ENCODE peak calls at places on chromosomes 13 and 19, in five cellular contexts. F is naive thymus-derived CD4-positive, alpha-beta T cell; D is Peyer's patch; Y is cardiac muscle cell; C is heart left ventricle. E is an unnamed sample.

GRCh38 chr19:5571777-5572176 is 4.0 kb upstream of the TINCR start:
- DNase-seq in C (no peak), F (no peak), Y (no peak), D (no peak), E (no peak)

GRCh38 chr19:34808566-34808965 is 35.6 kb upstream of the ZNF599 start:
- DNase-seq in F (no peak), C (no peak), Y (no peak), D (no peak), E (no peak)

GRCh38 chr19:7550169-7550770 is 14.8 kb downstream of the PNPLA6 start:
- DNase-seq in Y (no peak), D (no peak), F (no peak), C (no peak), E (no peak)

GRCh38 chr19:35211545-35212230 is 16.9 kb downstream of the FAM187B start:
- DNase-seq in Y (no peak), D (peak; percentile 93), C (peak; percentile 55), F (peak; percentile 84), E (no peak)

GRCh38 chr19:16896913-16897571 is 8.2 kb downstream of the F2RL3 start:
- DNase-seq in Y (peak; percentile 97), D (peak; percentile 94), C (peak; percentile 94), F (peak; percentile 28), E (peak; percentile 97)

GRCh38 chr13:44155422-44156293 is 218.0 kb upstream of the SERP2 start:
- DNase-seq in F (no peak), Y (peak; percentile 87), C (peak; percentile 66), D (peak; percentile 55), E (peak; percentile 69)

GRCh38 chr13:92827503-92827902 is 399.1 kb upstream of the GPC6 start:
- DNase-seq in F (no peak), D (no peak), Y (no peak), C (no peak), E (no peak)

GRCh38 chr13:97726664-97727235 is 226.7 kb upstream of the IPO5 start:
- DNase-seq in C (no peak), D (no peak), Y (no peak), F (no peak), E (no peak)

GRCh38 chr13:76293751-76294150 is 592.5 kb downstream of the KCTD12 start:
- DNase-seq in F (no peak), D (no peak), Y (no peak), C (no peak), E (no peak)

GRCh38 chr19:6271721-6272410 is 7.9 kb downstream of the MLLT1 start:
- DNase-seq in Y (peak; percentile 71), D (peak; percentile 72), F (no peak), C (peak; percentile 94), E (peak; percentile 93)

GRCh38 chr19:13717194-13717643 is 47.1 kb upstream of the MRI1 start:
- DNase-seq in C (no peak), D (no peak), F (no peak), Y (no peak), E (no peak)

GRCh38 chr13:77523834-77524728 is 11.4 kb upstream of the SCEL start:
- DNase-seq in D (no peak), F (no peak), C (no peak), Y (no peak), E (no peak)

GRCh38 chr19:38848299-38849146 is 1.3 kb downstream of the HNRNPL start:
- DNase-seq in C (no peak), F (no peak), D (no peak), Y (no peak), E (no peak)

GRCh38 chr13:98484289-98485219 is 92.4 kb downstream of the STK24 start:
- DNase-seq in F (no peak), Y (peak; percentile 94), C (peak; percentile 65), D (peak; percentile 92), E (peak; percentile 88)

GRCh38 chr13:72998012-72998411 is 60.8 kb upstream of the KLF5 start:
- DNase-seq in F (no peak), Y (no peak), C (no peak), D (no peak), E (no peak)
- H3K4me1 ChIP-seq in F (no peaks in the 10 kb centered on the region), Y (no peaks in the 10 kb centered on the region), C (no peaks in the 10 kb centered on the region), D (no peaks in the 10 kb centered on the region), E (no peaks in the 10 kb centered on the region)

DNA sequence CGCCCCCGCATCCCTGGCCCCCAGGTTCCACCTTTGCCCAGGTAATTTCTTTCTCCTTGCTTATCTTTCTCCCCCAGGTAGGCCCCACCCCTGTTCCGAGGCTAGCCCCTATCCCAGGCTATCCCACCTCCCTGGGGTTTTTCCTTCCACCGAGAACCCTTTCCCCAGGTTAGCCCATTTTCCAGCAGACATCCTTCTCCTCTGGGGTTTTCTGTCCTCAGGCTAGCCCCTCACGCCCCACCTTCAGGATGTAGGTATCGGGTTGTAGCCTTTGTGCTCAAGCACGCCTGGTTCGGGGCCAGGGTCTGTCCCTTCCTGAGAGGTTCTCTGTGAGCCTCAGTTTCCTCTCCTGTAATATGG is 835 bp downstream of the FSD1 start:
- DNase-seq in D (no peak), F (no peak), Y (no peak), C (no peak), E (no peak)
- H3K4me3 ChIP-seq in D (no peak overlapping the region), F (no peak overlapping the region), Y (no peak overlapping the region), C (no peak overlapping the region), E (no peak overlapping the region)

GRCh38 chr19:53471916-53472315 is 4.4 kb downstream of the ZNF813 start:
- DNase-seq in F (no peak), C (no peak), Y (no peak), D (no peak), E (no peak)
- H3K36me3 ChIP-seq in F (no peaks in the 10 kb centered on the region), C (no peaks in the 10 kb centered on the region), Y (no peaks in the 10 kb centered on the region), D (no peaks in the 10 kb centered on the region), E (no peaks in the 10 kb centered on the region)

GRCh38 chr19:43784981-43785808 is 4.4 kb upstream of the KCNN4 start:
- DNase-seq in Y (peak; percentile 75), F (peak; percentile 68), D (peak; percentile 81), C (peak; percentile 50), E (peak; percentile 70)

GRCh38 chr19:43784251-43784980 is 3.6 kb upstream of the KCNN4 start:
- DNase-seq in D (peak; percentile 82), C (peak; percentile 32), F (peak; percentile 38), Y (no peak), E (peak; percentile 74)

GRCh38 chr19:43782689-43783231 is 2.0 kb upstream of the KCNN4 start:
- DNase-seq in D (peak; percentile 87), Y (no peak), C (no peak), F (no peak), E (no peak)

GRCh38 chr19:43782311-43782660 is 1.5 kb upstream of the KCNN4 start:
- DNase-seq in D (no peak), F (no peak), Y (no peak), C (no peak), E (no peak)

GRCh38 chr19:43783636-43784035 is 2.9 kb upstream of the KCNN4 start:
- DNase-seq in D (no peak), F (no peak), Y (no peak), C (no peak), E (no peak)
- H3K4me1 ChIP-seq in D (peaks cover 15% of the 10 kb centered on the region), F (peaks cover 36% of the 10 kb centered on the region), Y (no peaks in the 10 kb centered on the region), C (peaks cover 5% of the 10 kb centered on the region), E (no peaks in the 10 kb centered on the region)

DNA sequence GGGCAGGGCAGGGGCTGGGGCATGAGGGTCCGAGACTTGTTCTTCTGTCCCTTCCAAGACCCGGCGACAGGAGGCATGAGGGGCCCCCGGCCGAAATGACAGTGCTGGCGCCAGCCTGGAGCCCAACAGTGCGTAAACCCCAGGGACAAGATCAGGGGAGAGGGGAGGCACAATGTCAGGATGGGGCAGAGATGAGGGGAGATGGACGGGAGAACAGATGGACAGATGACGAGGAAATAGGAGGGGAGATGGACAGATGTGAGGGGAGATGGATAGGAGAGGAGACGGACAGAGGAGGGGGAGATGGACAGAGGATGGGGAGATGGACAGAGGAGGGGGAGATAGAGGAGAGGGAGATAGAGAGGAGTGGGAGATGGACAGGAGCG is 523 bp downstream of the FLT3LG start:
- DNase-seq in Y (no peak), F (no peak), C (no peak), D (no peak), E (no peak)
- H3K4me3 ChIP-seq in Y (no peak overlapping the region), F (peak overlapping the region; percentile 87), C (peak overlapping the region; percentile 67), D (peak overlapping the region; percentile 80), E (peak overlapping the region; percentile 85)

GRCh38 chr19:19649580-19649995 is 6.1 kb upstream of the GMIP start:
- DNase-seq in C (no peak), Y (no peak), D (no peak), F (no peak), E (no peak)
- H3K36me3 ChIP-seq in C (peaks cover 3% of the 10 kb centered on the region), Y (peaks cover 51% of the 10 kb centered on the region), D (no peaks in the 10 kb centered on the region), F (peaks cover 4% of the 10 kb centered on the region), E (peaks cover 25% of the 10 kb centered on the region)

DNA sequence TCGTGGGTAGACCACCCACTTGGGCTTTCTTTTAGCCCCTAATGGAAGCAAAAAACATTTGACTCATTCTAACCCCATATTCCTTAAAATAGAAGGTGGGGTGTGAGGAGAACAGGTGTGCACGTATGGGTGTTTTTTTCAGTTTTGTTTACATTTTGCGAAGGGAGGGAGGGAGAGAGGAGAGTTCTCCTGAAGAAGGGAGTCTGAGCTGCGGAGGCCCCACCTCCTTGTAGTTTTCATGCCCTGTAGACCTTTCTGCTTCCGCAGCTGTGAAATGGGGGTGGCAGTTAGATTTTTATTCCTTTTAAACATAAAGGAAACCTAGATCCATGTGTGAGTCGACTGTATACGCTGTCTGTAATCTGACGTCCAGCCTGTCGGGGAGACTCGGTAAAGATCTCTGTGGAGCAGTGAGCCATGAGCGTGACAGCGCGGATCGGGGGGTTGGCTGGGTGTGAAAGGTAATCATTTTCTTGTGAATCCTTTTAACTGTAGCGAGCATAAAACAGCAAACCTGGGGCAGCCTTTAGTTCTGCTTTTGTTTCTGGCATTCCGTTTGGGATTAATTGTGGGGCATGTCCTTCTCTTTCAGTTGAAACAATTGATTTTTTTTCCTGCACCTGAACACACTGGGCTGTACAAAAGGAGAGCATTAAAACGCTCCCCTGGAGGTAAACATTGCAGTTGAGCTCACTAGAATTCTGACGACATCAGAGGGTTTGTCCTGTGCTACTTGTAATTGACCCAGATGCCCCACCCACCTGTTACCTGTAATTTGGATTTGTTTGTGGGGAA is 2.3 kb downstream of the UPF1 start:
- DNase-seq in Y (no peak), F (no peak), D (no peak), C (no peak), E (no peak)
- H3K4me1 ChIP-seq in Y (peaks cover 19% of the 10 kb centered on the region), F (peaks cover 31% of the 10 kb centered on the region), D (peaks cover 18% of the 10 kb centered on the region), C (peaks cover 56% of the 10 kb centered on the region), E (no peaks in the 10 kb centered on the region)

E was measured in aorta.